ENCODE peak calls at places on chromosomes 1 and 21, in four cellular contexts. One of them, this sample, is unnamed.

GRCh38 chr1:32729254-32730046 is 26.9 kb upstream of the SYNC start:
- DNase-seq in K562: no peak
- DNase-seq in HepG2: no peak
- DNase-seq in A549: peak
- DNase-seq in this sample: no peak

GRCh38 chr21:44834231-44834950 is 16.5 kb upstream of the SUMO3 start:
- DNase-seq in K562: no peak
- DNase-seq in A549: no peak
- DNase-seq in HepG2: no peak
- DNase-seq in this sample: no peak

GRCh38 chr1:234475166-234475793 is 3.7 kb downstream of the TARBP1 start:
- DNase-seq in A549: no peak
- DNase-seq in HepG2: no peak
- DNase-seq in K562: no peak
- DNase-seq in this sample: peak

GRCh38 chr1:21955474-21956281 is 18.6 kb upstream of the HSPG2 start:
- DNase-seq in HepG2: no peak
- DNase-seq in K562: no peak
- DNase-seq in A549: no peak
- DNase-seq in this sample: no peak

GRCh38 chr1:87394462-87394861 is 65.8 kb downstream of the LMO4 start:
- DNase-seq in HepG2: no peak
- DNase-seq in A549: no peak
- DNase-seq in K562: no peak
- DNase-seq in this sample: no peak

GRCh38 chr1:20187103-20187812 is 940 bp upstream of the PLA2G2C start:
- DNase-seq in HepG2: no peak
- DNase-seq in K562: peak
- DNase-seq in A549: no peak
- DNase-seq in this sample: no peak

GRCh38 chr21:18164933-18165332 is 79.7 kb upstream of the CHODL start:
- DNase-seq in K562: no peak
- DNase-seq in HepG2: no peak
- DNase-seq in A549: no peak
- DNase-seq in this sample: no peak

GRCh38 chr1:212062832-212063438 is 27.4 kb downstream of the DTL start:
- DNase-seq in K562: peak
- DNase-seq in HepG2: peak
- DNase-seq in A549: peak
- DNase-seq in this sample: no peak

GRCh38 chr1:206513312-206514111 is 6.2 kb downstream of the RASSF5 start:
- DNase-seq in K562: no peak
- DNase-seq in HepG2: no peak
- DNase-seq in A549: no peak
- DNase-seq in this sample: no peak

GRCh38 chr1:110677016-110677415 is 2.3 kb upstream of the KCNA3 start:
- DNase-seq in A549: no peak
- DNase-seq in K562: no peak
- DNase-seq in HepG2: no peak
- DNase-seq in this sample: no peak

GRCh38 chr1:39737546-39738169 is 1.0 kb upstream of the PPIE start:
- DNase-seq in A549: no peak
- DNase-seq in K562: no peak
- DNase-seq in HepG2: peak
- DNase-seq in this sample: no peak

GRCh38 chr1:71638081-71638766 is 557.4 kb upstream of the ZRANB2 start:
- DNase-seq in A549: no peak
- DNase-seq in HepG2: no peak
- DNase-seq in K562: no peak
- DNase-seq in this sample: no peak

GRCh38 chr1:68448365-68448764 is 1.4 kb downstream of the RPE65 start:
- DNase-seq in A549: peak
- DNase-seq in K562: no peak
- DNase-seq in HepG2: no peak
- DNase-seq in this sample: peak

GRCh38 chr1:167430134-167430848 is 88.0 kb downstream of the CD247 start:
- DNase-seq in A549: no peak
- DNase-seq in HepG2: no peak
- DNase-seq in K562: no peak
- DNase-seq in this sample: peak

GRCh38 chr21:18387994-18388393 is 15.6 kb downstream of the TMPRSS15 start:
- DNase-seq in A549: no peak
- DNase-seq in HepG2: no peak
- DNase-seq in K562: no peak
- DNase-seq in this sample: no peak

GRCh38 chr1:64965239-64966157 is 851 bp downstream of the JAK1 start:
- DNase-seq in A549: peak
- DNase-seq in HepG2: no peak
- DNase-seq in K562: peak
- DNase-seq in this sample: peak

GRCh38 chr1:199301472-199301871 is 662.6 kb downstream of the PTPRC start:
- DNase-seq in HepG2: peak
- DNase-seq in A549: no peak
- DNase-seq in K562: no peak
- DNase-seq in this sample: no peak

GRCh38 chr1:116115476-116115875 is 4.3 kb downstream of the MAB21L3 start:
- DNase-seq in A549: no peak
- DNase-seq in K562: no peak
- DNase-seq in HepG2: no peak
- DNase-seq in this sample: no peak

GRCh38 chr1:160144921-160145320 is 6.5 kb upstream of the ATP1A4 start:
- DNase-seq in K562: no peak
- DNase-seq in A549: no peak
- DNase-seq in HepG2: no peak
- DNase-seq in this sample: no peak

GRCh38 chr21:46057710-46058241 is 40.1 kb upstream of the COL6A2 start:
- DNase-seq in A549: no peak
- DNase-seq in K562: no peak
- DNase-seq in HepG2: no peak
- DNase-seq in this sample: no peak

GRCh38 chr21:46057111-46057709 is 40.7 kb upstream of the COL6A2 start:
- DNase-seq in A549: no peak
- DNase-seq in HepG2: no peak
- DNase-seq in K562: no peak
- DNase-seq in this sample: no peak

GRCh38 chr21:46056450-46056903 is 41.4 kb upstream of the COL6A2 start:
- DNase-seq in K562: no peak
- DNase-seq in A549: no peak
- DNase-seq in HepG2: no peak
- DNase-seq in this sample: no peak

GRCh38 chr21:46059195-46059594 is 38.7 kb upstream of the COL6A2 start:
- DNase-seq in A549: no peak
- DNase-seq in HepG2: no peak
- DNase-seq in K562: no peak
- DNase-seq in this sample: no peak

DNA sequence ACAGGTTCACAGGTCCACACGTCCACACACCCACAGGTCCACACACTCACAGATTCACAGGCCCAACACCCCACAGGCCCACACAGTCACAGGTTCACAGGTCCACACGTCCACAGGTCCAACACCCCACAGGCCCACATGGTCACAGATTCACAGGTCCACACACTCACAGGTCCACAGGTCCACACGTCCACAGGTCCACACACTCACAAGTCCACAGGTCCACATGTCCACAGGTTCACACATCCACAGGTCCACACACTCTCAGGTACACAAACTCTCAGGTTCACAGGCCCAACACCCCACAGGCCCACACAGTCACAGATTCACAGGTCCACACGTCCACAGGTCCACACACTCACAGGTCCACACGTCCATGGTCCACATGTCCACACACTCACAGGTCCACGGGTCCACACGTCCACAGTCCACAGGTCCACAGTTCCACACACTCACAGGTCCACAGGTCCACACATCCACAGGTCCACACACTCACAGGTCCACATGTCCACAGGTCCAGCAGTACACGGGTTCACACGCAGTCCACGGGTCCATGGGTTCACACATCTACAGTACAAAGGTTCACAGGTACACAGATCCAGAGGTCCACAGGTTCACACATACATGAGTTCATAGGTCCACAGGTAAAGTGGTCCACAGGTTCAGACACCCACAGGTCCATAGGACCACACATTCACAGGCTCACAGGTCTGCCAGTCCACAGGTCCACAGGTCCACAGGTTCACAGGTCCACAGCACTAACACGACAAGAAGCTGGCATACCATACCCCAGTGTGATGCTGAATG is 39.4 kb upstream of the COL6A2 start:
- DNase-seq in K562: no peak
- DNase-seq in A549: no peak
- DNase-seq in HepG2: no peak
- DNase-seq in this sample: no peak
- TF ChIP-seq HMGXB4 in K562: no peak
- TF ChIP-seq HMGXB4 in A549: no peak
- TF ChIP-seq HMGXB4 in HepG2: no peak
- TF ChIP-seq HMGXB4 in this sample: no peak

DNA sequence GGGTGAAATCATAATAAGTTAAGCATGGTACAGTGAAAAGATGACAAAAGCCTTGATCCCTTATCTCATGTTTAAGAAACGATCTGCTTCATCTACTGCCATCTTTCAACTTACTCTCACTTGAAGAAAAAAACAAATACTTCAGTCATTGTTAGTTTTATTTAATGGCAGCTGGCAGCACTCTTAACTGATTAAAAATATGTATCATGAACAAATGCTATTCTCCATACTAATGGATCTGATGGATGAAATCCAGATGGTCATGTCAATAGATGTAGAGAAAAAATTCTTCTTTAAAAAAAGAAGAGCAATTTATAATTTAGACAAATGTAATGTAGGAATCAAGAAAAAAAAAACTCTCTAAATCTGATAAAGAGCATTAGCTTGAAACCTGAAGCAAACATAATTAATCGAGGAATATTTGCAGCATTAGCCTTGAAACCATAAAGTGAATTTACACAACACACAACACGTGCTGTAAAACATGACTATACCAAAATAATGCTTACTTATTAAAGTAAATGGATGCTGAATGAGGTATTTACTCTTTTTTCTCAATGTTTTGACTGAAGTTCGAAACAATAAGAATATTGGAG is 579.0 kb upstream of the ADAMTS5 start:
- DNase-seq in A549: no peak
- DNase-seq in HepG2: no peak
- DNase-seq in K562: no peak
- DNase-seq in this sample: no peak
- TF ChIP-seq HMGXB4 in A549: no peak
- TF ChIP-seq HMGXB4 in HepG2: no peak
- TF ChIP-seq HMGXB4 in K562: no peak
- TF ChIP-seq HMGXB4 in this sample: no peak

GRCh38 chr1:194830387-194830786 is 1644.0 kb upstream of the B3GALT2 start:
- DNase-seq in HepG2: no peak
- DNase-seq in K562: no peak
- DNase-seq in A549: no peak
- DNase-seq in this sample: no peak
- TF ChIP-seq HMGXB4 in HepG2: no peak
- TF ChIP-seq HMGXB4 in K562: no peak
- TF ChIP-seq HMGXB4 in A549: no peak
- TF ChIP-seq HMGXB4 in this sample: no peak

DNA sequence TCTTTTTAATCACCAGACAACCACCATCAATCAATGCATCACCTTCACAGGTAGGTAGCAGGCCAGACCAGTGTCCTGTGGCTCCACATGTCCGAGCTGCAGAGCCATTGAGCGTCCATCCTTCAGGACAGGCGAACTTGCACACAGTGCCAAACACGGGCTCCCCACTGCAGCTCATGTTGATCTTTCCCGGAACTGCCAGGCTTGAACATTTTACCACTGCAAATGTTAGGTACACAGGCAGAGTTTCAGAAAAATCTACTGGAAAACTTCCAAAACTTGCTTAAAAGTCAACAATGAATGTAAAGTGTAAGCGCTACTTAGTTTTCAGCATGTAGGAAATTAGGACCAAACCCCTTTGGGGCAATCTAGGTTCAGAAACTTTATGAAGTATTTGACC is 6.6 kb downstream of the SELE start:
- DNase-seq in HepG2: peak
- DNase-seq in K562: no peak
- DNase-seq in A549: no peak
- DNase-seq in this sample: no peak
- TF ChIP-seq HMGXB4 in HepG2: no peak
- TF ChIP-seq HMGXB4 in K562: no peak
- TF ChIP-seq HMGXB4 in A549: no peak
- TF ChIP-seq HMGXB4 in this sample: no peak